ENCODE peak calls at places on chromosomes 3 and 15, in seven cellular contexts. Y is non-pigmented ciliary epithelial cell, T is KBM-7, X is NCI-H1417, Q is ACHN, G is heart left ventricle, W is sciatic nerve. D is an unnamed sample.

GRCh38 chr3:66033241-66034138 is 5.2 kb downstream of the MAGI1 start:
- DNase-seq in T (no peak), X (no peak), W (no peak), Y (no peak), G (no peak), Q (no peak), D (no peak)

GRCh38 chr15:66939016-66939415 is 126.4 kb upstream of the SMAD3 start:
- DNase-seq in Q (no peak), G (no peak), Y (no peak), W (no peak), X (no peak), T (no peak), D (no peak)

GRCh38 chr15:57112178-57112577 is 193.7 kb downstream of the TCF12 start:
- DNase-seq in T (no peak), Q (no peak), Y (no peak), W (no peak), G (no peak), X (no peak), D (no peak)

GRCh38 chr3:66011098-66011655 is 27.5 kb downstream of the MAGI1 start:
- DNase-seq in Y (no peak), T (no peak), Q (no peak), G (no peak), X (no peak), W (no peak), D (no peak)

GRCh38 chr3:145183261-145183660 is 977.7 kb downstream of the PLOD2 start:
- DNase-seq in Y (peak), W (no peak), Q (no peak), T (no peak), X (no peak), G (no peak), D (no peak)

GRCh38 chr3:52004158-52004787 is 8.6 kb upstream of the RPL29 start:
- DNase-seq in G (peak), W (no peak), Y (no peak), X (no peak), Q (no peak), T (peak), D (no peak)

GRCh38 chr15:100958326-100959065 is 39.3 kb downstream of the LRRK1 start:
- DNase-seq in G (no peak), Y (no peak), W (no peak), Q (peak), X (no peak), T (no peak), D (no peak)

GRCh38 chr3:127709320-127710060 is 36.7 kb downstream of the ABTB1 start:
- DNase-seq in G (no peak), Q (no peak), T (no peak), W (peak), Y (no peak), X (no peak), D (no peak)

GRCh38 chr3:53258600-53259426 is 3.0 kb upstream of the TKT start:
- DNase-seq in X (no peak), G (no peak), W (no peak), T (no peak), Q (no peak), Y (no peak), D (no peak)

GRCh38 chr3:177037241-177037640 is 160.0 kb downstream of the TBL1XR1 start:
- DNase-seq in X (no peak), G (no peak), T (no peak), W (no peak), Y (no peak), Q (no peak), D (no peak)

GRCh38 chr15:52208306-52208946 is 17.2 kb upstream of the GNB5 start:
- DNase-seq in G (no peak), T (peak), X (peak), W (no peak), Q (peak), Y (no peak), D (peak)

GRCh38 chr3:51581529-51581928 is 43.0 kb downstream of the RAD54L2 start:
- DNase-seq in X (peak), Y (no peak), G (no peak), W (no peak), Q (no peak), T (peak), D (no peak)

GRCh38 chr3:48826451-48826850 is 21.2 kb downstream of the PRKAR2A start:
- DNase-seq in X (no peak), T (no peak), W (no peak), Y (peak), Q (no peak), G (no peak), D (no peak)

GRCh38 chr3:99842826-99843589 is 25.3 kb downstream of the CMSS1 start:
- DNase-seq in G (no peak), W (no peak), T (peak), Q (peak), X (peak), Y (no peak), D (no peak)

GRCh38 chr15:45847645-45848044 is 212.8 kb downstream of the SQOR start:
- DNase-seq in Q (no peak), W (no peak), Y (no peak), G (no peak), X (no peak), T (no peak), D (no peak)

GRCh38 chr3:18245721-18246120 is 179.4 kb downstream of the SATB1 start:
- DNase-seq in T (no peak), W (no peak), Y (no peak), G (no peak), Q (no peak), X (no peak), D (no peak)

GRCh38 chr3:58627941-58628340 is 38.6 kb downstream of the FAM3D start:
- DNase-seq in X (no peak), Q (no peak), T (no peak), G (no peak), W (no peak), Y (no peak), D (no peak)

GRCh38 chr15:91866371-91866905 is 12.9 kb downstream of the SLCO3A1 start:
- DNase-seq in Y (no peak), W (no peak), X (no peak), G (no peak), T (peak), Q (no peak), D (no peak)

GRCh38 chr3:159787191-159787590 is 201.4 kb upstream of the IL12A start:
- DNase-seq in Q (peak), T (no peak), Y (no peak), W (no peak), G (no peak), X (peak), D (no peak)

GRCh38 chr3:112000971-112001370 is 2.2 kb downstream of the TAGLN3 start:
- DNase-seq in Y (no peak), T (no peak), G (no peak), W (no peak), X (peak), Q (no peak), D (no peak)

GRCh38 chr15:62896969-62897486 is 145.5 kb upstream of the TPM1 start:
- DNase-seq in Q (peak), W (peak), T (no peak), G (peak), X (no peak), Y (peak), D (peak)

GRCh38 chr3:71393093-71393492 is 190.4 kb downstream of the FOXP1 start:
- DNase-seq in W (no peak), X (no peak), Q (no peak), G (no peak), T (no peak), Y (no peak), D (no peak)

GRCh38 chr3:38247366-38248035 is 18.1 kb upstream of the SLC22A13 start:
- DNase-seq in X (no peak), Y (peak), T (no peak), Q (peak), G (no peak), W (no peak), D (no peak)

GRCh38 chr3:126212629-126213375 is 32.4 kb upstream of the ALDH1L1 start:
- DNase-seq in Q (peak), Y (no peak), T (peak), G (peak), W (peak), X (peak), D (peak)

GRCh38 chr3:188624384-188624783 is 470.4 kb downstream of the LPP start:
- DNase-seq in Q (no peak), T (no peak), W (no peak), G (peak), X (no peak), Y (no peak), D (no peak)